ENCODE peak calls at places on chromosomes 5 and 9, in five cellular contexts. One of them, this sample, is unnamed. For H3K4me1 and H3K36me3, the result is how much of the 10 kb centered on the place peaks cover.

GRCh38 chr5:36870399-36871040 is 6.0 kb upstream of the NIPBL start:
- DNase-seq in astrocyte: peak
- DNase-seq in hepatocyte: peak
- DNase-seq in ovary: no peak
- DNase-seq in adipocyte: peak
- DNase-seq in this sample: no peak

GRCh38 chr5:173971681-173972080 is 17.3 kb upstream of the C5orf47 start:
- DNase-seq in astrocyte: no peak
- DNase-seq in hepatocyte: no peak
- DNase-seq in ovary: no peak
- DNase-seq in adipocyte: no peak
- DNase-seq in this sample: no peak

GRCh38 chr9:127166651-127167524 is 44.5 kb upstream of the ANGPTL2 start:
- DNase-seq in astrocyte: peak
- DNase-seq in hepatocyte: no peak
- DNase-seq in ovary: no peak
- DNase-seq in adipocyte: no peak
- DNase-seq in this sample: no peak

GRCh38 chr5:111422245-111422644 is 90.1 kb downstream of the STARD4 start:
- DNase-seq in astrocyte: no peak
- DNase-seq in hepatocyte: no peak
- DNase-seq in ovary: no peak
- DNase-seq in adipocyte: no peak
- DNase-seq in this sample: no peak

GRCh38 chr5:375336-375920 is 53.9 kb downstream of the AHRR start:
- DNase-seq in astrocyte: no peak
- DNase-seq in hepatocyte: no peak
- DNase-seq in ovary: no peak
- DNase-seq in adipocyte: no peak
- DNase-seq in this sample: peak

GRCh38 chr5:154945695-154946301 is 4.9 kb downstream of the MRPL22 start:
- DNase-seq in astrocyte: no peak
- DNase-seq in hepatocyte: no peak
- DNase-seq in ovary: no peak
- DNase-seq in adipocyte: peak
- DNase-seq in this sample: no peak

GRCh38 chr9:77218612-77219011 is 41.3 kb downstream of the VPS13A start:
- DNase-seq in astrocyte: peak
- DNase-seq in hepatocyte: no peak
- DNase-seq in ovary: no peak
- DNase-seq in adipocyte: peak
- DNase-seq in this sample: no peak

GRCh38 chr5:143606043-143606752 is 202.7 kb upstream of the NR3C1 start:
- DNase-seq in astrocyte: peak
- DNase-seq in hepatocyte: no peak
- DNase-seq in ovary: no peak
- DNase-seq in adipocyte: no peak
- DNase-seq in this sample: no peak

GRCh38 chr5:34697308-34698108 is 41.4 kb downstream of the RAI14 start:
- DNase-seq in astrocyte: no peak
- DNase-seq in hepatocyte: no peak
- DNase-seq in ovary: no peak
- DNase-seq in adipocyte: no peak
- DNase-seq in this sample: no peak

GRCh38 chr9:132369421-132369820 is 14.6 kb upstream of the SETX start:
- DNase-seq in astrocyte: no peak
- DNase-seq in hepatocyte: no peak
- DNase-seq in ovary: no peak
- DNase-seq in adipocyte: no peak
- DNase-seq in this sample: no peak

GRCh38 chr9:341634-342421 is 127.2 kb downstream of the DOCK8 start:
- DNase-seq in astrocyte: no peak
- DNase-seq in hepatocyte: no peak
- DNase-seq in ovary: no peak
- DNase-seq in adipocyte: no peak
- DNase-seq in this sample: no peak

GRCh38 chr5:122170630-122171029 is 41.3 kb downstream of the ZNF474 start:
- DNase-seq in astrocyte: peak
- DNase-seq in hepatocyte: no peak
- DNase-seq in ovary: no peak
- DNase-seq in adipocyte: no peak
- DNase-seq in this sample: no peak

GRCh38 chr5:157245477-157245876 is 20.4 kb upstream of the CYFIP2 start:
- DNase-seq in astrocyte: peak
- DNase-seq in hepatocyte: peak
- DNase-seq in ovary: no peak
- DNase-seq in adipocyte: peak
- DNase-seq in this sample: no peak

GRCh38 chr9:86843182-86843581 is 104.1 kb downstream of the GAS1 start:
- DNase-seq in astrocyte: no peak
- DNase-seq in hepatocyte: peak
- DNase-seq in ovary: no peak
- DNase-seq in adipocyte: peak
- DNase-seq in this sample: no peak

GRCh38 chr9:110058304-110058953 is 149.5 kb downstream of the C9orf152 start:
- DNase-seq in astrocyte: peak
- DNase-seq in hepatocyte: peak
- DNase-seq in ovary: no peak
- DNase-seq in adipocyte: peak
- DNase-seq in this sample: no peak

GRCh38 chr5:172920447-172920849 is 38.8 kb upstream of the RPL26L1 start:
- DNase-seq in astrocyte: peak
- DNase-seq in hepatocyte: peak
- DNase-seq in ovary: no peak
- DNase-seq in adipocyte: peak
- DNase-seq in this sample: peak

GRCh38 chr5:158384535-158385421 is 525.8 kb upstream of the CLINT1 start:
- DNase-seq in astrocyte: peak
- DNase-seq in hepatocyte: no peak
- DNase-seq in ovary: no peak
- DNase-seq in adipocyte: peak
- DNase-seq in this sample: peak

GRCh38 chr9:134872482-134873231 is 8.0 kb upstream of the FCN2 start:
- DNase-seq in astrocyte: no peak
- DNase-seq in hepatocyte: no peak
- DNase-seq in ovary: peak
- DNase-seq in adipocyte: no peak
- DNase-seq in this sample: no peak

GRCh38 chr9:72773570-72773969 is 179.3 kb downstream of the ALDH1A1 start:
- DNase-seq in astrocyte: peak
- DNase-seq in hepatocyte: no peak
- DNase-seq in ovary: no peak
- DNase-seq in adipocyte: peak
- DNase-seq in this sample: no peak

GRCh38 chr9:79741381-79741780 is 169.6 kb downstream of the TLE4 start:
- DNase-seq in astrocyte: no peak
- DNase-seq in hepatocyte: no peak
- DNase-seq in ovary: no peak
- DNase-seq in adipocyte: peak
- DNase-seq in this sample: no peak

GRCh38 chr5:163079618-163080017 is 357.8 kb upstream of the CCNG1 start:
- DNase-seq in astrocyte: no peak
- DNase-seq in hepatocyte: no peak
- DNase-seq in ovary: no peak
- DNase-seq in adipocyte: no peak
- DNase-seq in this sample: no peak

GRCh38 chr9:70510157-70510770 is 95.8 kb upstream of the KLF9 start:
- DNase-seq in astrocyte: no peak
- DNase-seq in hepatocyte: peak
- DNase-seq in ovary: no peak
- DNase-seq in adipocyte: peak
- DNase-seq in this sample: no peak

GRCh38 chr9:127917603-127918002 is 762 bp upstream of the ST6GALNAC4 start:
- DNase-seq in astrocyte: no peak
- DNase-seq in hepatocyte: no peak
- DNase-seq in ovary: no peak
- DNase-seq in adipocyte: no peak
- DNase-seq in this sample: no peak

GRCh38 chr9:133853331-133853730 is 115.2 kb upstream of the SARDH start:
- DNase-seq in astrocyte: no peak
- DNase-seq in hepatocyte: no peak
- DNase-seq in ovary: no peak
- DNase-seq in adipocyte: no peak
- DNase-seq in this sample: no peak

GRCh38 chr5:42982107-42982622 is 58.0 kb downstream of the ANXA2R start:
- DNase-seq in astrocyte: no peak
- DNase-seq in hepatocyte: peak
- DNase-seq in ovary: no peak
- DNase-seq in adipocyte: no peak
- DNase-seq in this sample: no peak

GRCh38 chr9:677461-678097 is 163.9 kb upstream of the DMRT1 start:
- DNase-seq in astrocyte: peak
- DNase-seq in hepatocyte: no peak
- DNase-seq in ovary: no peak
- DNase-seq in adipocyte: no peak
- DNase-seq in this sample: no peak

GRCh38 chr9:95819636-95820035 is 55.9 kb upstream of the ERCC6L2 start:
- DNase-seq in astrocyte: no peak
- DNase-seq in hepatocyte: no peak
- DNase-seq in ovary: no peak
- DNase-seq in adipocyte: no peak
- DNase-seq in this sample: no peak

GRCh38 chr5:138438724-138439536 is at the start of gene REEP2:
- DNase-seq in astrocyte: peak
- DNase-seq in hepatocyte: peak
- DNase-seq in ovary: peak
- DNase-seq in adipocyte: peak
- DNase-seq in this sample: peak

GRCh38 chr9:101388507-101388993 is 3.7 kb upstream of the BAAT start:
- DNase-seq in astrocyte: no peak
- DNase-seq in hepatocyte: no peak
- DNase-seq in ovary: no peak
- DNase-seq in adipocyte: no peak
- DNase-seq in this sample: no peak

GRCh38 chr5:177302354-177303110 is 987 bp downstream of the RAB24 start:
- DNase-seq in astrocyte: no peak
- DNase-seq in hepatocyte: no peak
- DNase-seq in ovary: no peak
- DNase-seq in adipocyte: peak
- DNase-seq in this sample: no peak
- H3K4me1 ChIP-seq in astrocyte: under half
- H3K4me1 ChIP-seq in hepatocyte: under half
- H3K4me1 ChIP-seq in ovary: under half
- H3K4me1 ChIP-seq in adipocyte: half or more
- H3K4me1 ChIP-seq in this sample: under half

DNA sequence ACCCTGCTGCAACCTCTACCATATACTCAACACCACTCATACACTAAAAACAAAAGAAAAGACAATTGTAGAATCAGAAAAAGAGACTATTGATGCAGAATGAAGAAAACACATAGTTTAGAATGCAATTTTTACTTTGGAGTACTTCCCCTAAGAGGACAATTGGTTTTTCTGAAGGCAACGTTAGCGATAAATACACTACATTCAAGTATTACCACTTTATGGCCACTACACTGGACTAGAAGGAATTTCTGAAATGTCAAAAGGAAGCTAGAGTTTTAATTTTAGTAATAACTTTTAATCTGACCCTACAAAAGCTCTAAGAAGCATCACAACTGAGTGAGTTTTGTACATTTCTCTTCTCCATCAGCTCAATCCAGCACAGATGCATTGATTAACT is 24.7 kb downstream of the PUM3 start:
- DNase-seq in astrocyte: no peak
- DNase-seq in hepatocyte: no peak
- DNase-seq in ovary: no peak
- DNase-seq in adipocyte: no peak
- DNase-seq in this sample: no peak
- H3K36me3 ChIP-seq in astrocyte: under half
- H3K36me3 ChIP-seq in hepatocyte: under half
- H3K36me3 ChIP-seq in ovary: under half
- H3K36me3 ChIP-seq in adipocyte: half or more
- H3K36me3 ChIP-seq in this sample: under half

GRCh38 chr9:38153152-38153909 is 84.3 kb upstream of the SHB start:
- DNase-seq in astrocyte: no peak
- DNase-seq in hepatocyte: peak
- DNase-seq in ovary: no peak
- DNase-seq in adipocyte: no peak
- DNase-seq in this sample: no peak

GRCh38 chr9:38146844-38147243 is 77.8 kb upstream of the SHB start:
- DNase-seq in astrocyte: no peak
- DNase-seq in hepatocyte: no peak
- DNase-seq in ovary: no peak
- DNase-seq in adipocyte: no peak
- DNase-seq in this sample: no peak

GRCh38 chr9:38145526-38146053 is 76.6 kb upstream of the SHB start:
- DNase-seq in astrocyte: no peak
- DNase-seq in hepatocyte: no peak
- DNase-seq in ovary: no peak
- DNase-seq in adipocyte: no peak
- DNase-seq in this sample: no peak

GRCh38 chr9:38153910-38154291 is 84.9 kb upstream of the SHB start:
- DNase-seq in astrocyte: no peak
- DNase-seq in hepatocyte: no peak
- DNase-seq in ovary: no peak
- DNase-seq in adipocyte: no peak
- DNase-seq in this sample: no peak

DNA sequence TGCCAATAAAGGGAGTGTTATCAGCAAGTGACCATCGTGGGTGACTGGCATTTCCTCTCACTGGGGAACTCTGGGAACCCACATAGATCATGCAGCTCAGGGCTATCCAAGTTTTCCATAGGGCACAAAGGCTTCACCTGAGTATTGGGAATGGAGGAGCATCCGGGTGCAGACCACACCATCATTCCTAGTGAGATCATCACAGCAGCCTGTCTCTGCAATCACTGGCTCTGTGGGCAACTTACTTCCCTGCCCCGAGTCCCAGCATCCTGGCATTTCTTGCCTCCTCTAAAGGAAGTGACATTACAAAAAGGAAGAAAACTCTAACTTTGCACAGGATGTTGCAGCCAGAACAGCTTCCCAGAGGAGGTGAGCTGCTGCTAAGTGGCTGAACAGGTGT is 80.6 kb upstream of the SHB start:
- DNase-seq in astrocyte: no peak
- DNase-seq in hepatocyte: no peak
- DNase-seq in ovary: no peak
- DNase-seq in adipocyte: no peak
- DNase-seq in this sample: no peak
- H3K4me3 ChIP-seq in astrocyte: no peak
- H3K4me3 ChIP-seq in hepatocyte: no peak
- H3K4me3 ChIP-seq in ovary: no peak
- H3K4me3 ChIP-seq in adipocyte: no peak
- H3K4me3 ChIP-seq in this sample: no peak

GRCh38 chr5:150782850-150783249 is 4.3 kb downstream of the SMIM3 start:
- DNase-seq in astrocyte: no peak
- DNase-seq in hepatocyte: no peak
- DNase-seq in ovary: no peak
- DNase-seq in adipocyte: no peak
- DNase-seq in this sample: no peak

GRCh38 chr5:150787659-150788058 is 9.1 kb downstream of the SMIM3 start:
- DNase-seq in astrocyte: no peak
- DNase-seq in hepatocyte: no peak
- DNase-seq in ovary: no peak
- DNase-seq in adipocyte: no peak
- DNase-seq in this sample: no peak

GRCh38 chr5:150783422-150783928 is 4.9 kb downstream of the SMIM3 start:
- DNase-seq in astrocyte: peak
- DNase-seq in hepatocyte: peak
- DNase-seq in ovary: peak
- DNase-seq in adipocyte: peak
- DNase-seq in this sample: peak

GRCh38 chr5:150788974-150789373 is 10.4 kb downstream of the SMIM3 start:
- DNase-seq in astrocyte: peak
- DNase-seq in hepatocyte: no peak
- DNase-seq in ovary: no peak
- DNase-seq in adipocyte: no peak
- DNase-seq in this sample: no peak

GRCh38 chr5:150785950-150786349 is 7.4 kb downstream of the SMIM3 start:
- DNase-seq in astrocyte: no peak
- DNase-seq in hepatocyte: no peak
- DNase-seq in ovary: no peak
- DNase-seq in adipocyte: no peak
- DNase-seq in this sample: no peak
- H3K4me1 ChIP-seq in astrocyte: half or more
- H3K4me1 ChIP-seq in hepatocyte: under half
- H3K4me1 ChIP-seq in ovary: under half
- H3K4me1 ChIP-seq in adipocyte: half or more
- H3K4me1 ChIP-seq in this sample: half or more